ENCODE peak calls at places on chromosomes 4 and X, in five cellular contexts. G is fibroblast of lung; M is brain microvascular endothelial cell; D is foreskin fibroblast; X is activated CD8-positive, alpha-beta T cell treated with anti-CD3 and anti-CD28 coated beads for 36 hours. P is an unnamed sample.

GRCh38 chrX:41634284-41634683 is 54.5 kb upstream of the GPR34 start:
- DNase-seq in G (peak; percentile 53), M (peak; percentile 58), D (peak; percentile 62), X (no peak), P (peak; percentile 39)

GRCh38 chr4:169458575-169458974 is 153.8 kb downstream of the NEK1 start:
- DNase-seq in G (no peak), M (no peak), D (no peak), X (no peak), P (no peak)

GRCh38 chrX:55450259-55450658 is 1.7 kb upstream of the MAGEH1 start:
- DNase-seq in G (no peak), M (no peak), D (no peak), X (no peak), P (peak; percentile 6)

GRCh38 chr4:98283219-98284199 is 22.3 kb downstream of the RAP1GDS1 start:
- DNase-seq in G (peak; percentile 42), M (no peak), D (peak; percentile 4), X (no peak), P (peak; percentile 32)

GRCh38 chrX:134431894-134432293 is 28.1 kb upstream of the HPRT1 start:
- DNase-seq in G (peak; percentile 57), M (peak; percentile 38), D (peak; percentile 49), X (peak; percentile 12), P (peak; percentile 20)

GRCh38 chrX:25144043-25144940 is 128.5 kb upstream of the ARX start:
- DNase-seq in G (peak; percentile 36), M (peak; percentile 49), D (peak; percentile 20), X (peak; percentile 45), P (peak; percentile 61)

GRCh38 chrX:63743596-63743995 is 41.4 kb downstream of the ARHGEF9 start:
- DNase-seq in G (no peak), M (no peak), D (no peak), X (no peak), P (no peak)

GRCh38 chrX:14291626-14292025 is 237.7 kb upstream of the GLRA2 start:
- DNase-seq in G (no peak), M (no peak), D (no peak), X (no peak), P (no peak)

GRCh38 chrX:130529531-130529930 is 127.7 kb downstream of the RBMX2 start:
- DNase-seq in G (no peak), M (no peak), D (no peak), X (no peak), P (no peak)

GRCh38 chr4:163949976-163950601 is 455.6 kb downstream of the TMA16 start:
- DNase-seq in G (no peak), M (no peak), D (no peak), X (no peak), P (no peak)

GRCh38 chr4:126174627-126175026 is 859.9 kb downstream of the FAT4 start:
- DNase-seq in G (no peak), M (no peak), D (no peak), X (no peak), P (no peak)

GRCh38 chrX:154818916-154819770 is 13.9 kb upstream of the MPP1 start:
- DNase-seq in G (no peak), M (no peak), D (no peak), X (no peak), P (peak; percentile 5)

GRCh38 chr4:183211533-183211932 is 108.5 kb downstream of the CLDN22 start:
- DNase-seq in G (no peak), M (no peak), D (no peak), X (no peak), P (no peak)

GRCh38 chrX:103475381-103475780 is 43.9 kb downstream of the RAB40A start:
- DNase-seq in G (peak; percentile 5), M (no peak), D (no peak), X (no peak), P (peak; percentile 13)

GRCh38 chr4:158805628-158806471 is 37.0 kb downstream of the FNIP2 start:
- DNase-seq in G (no peak), M (no peak), D (no peak), X (no peak), P (peak; percentile 60)

GRCh38 chrX:9352683-9353430 is 112.0 kb upstream of the TBL1X start:
- DNase-seq in G (peak; percentile 75), M (peak; percentile 32), D (peak; percentile 60), X (peak; percentile 78), P (peak; percentile 62)

GRCh38 chr4:27154706-27155105 is 294.1 kb downstream of the STIM2 start:
- DNase-seq in G (peak; percentile 96), M (peak; percentile 7), D (no peak), X (no peak), P (peak; percentile 72)

GRCh38 chr4:112857461-112857860 is 192.0 kb upstream of the ANK2 start:
- DNase-seq in G (peak; percentile 94), M (peak; percentile 94), D (peak; percentile 88), X (no peak), P (peak; percentile 75)

GRCh38 chr4:152847376-152847775 is 67.6 kb downstream of the ARFIP1 start:
- DNase-seq in G (no peak), M (no peak), D (no peak), X (no peak), P (no peak)

GRCh38 chrX:149455934-149456333 is 49.2 kb downstream of the IDS start:
- DNase-seq in G (no peak), M (no peak), D (no peak), X (no peak), P (no peak)

GRCh38 chrX:71168134-71168533 is 23.5 kb downstream of the NLGN3 start:
- DNase-seq in G (no peak), M (no peak), D (no peak), X (no peak), P (no peak)

GRCh38 chrX:97314348-97314747 is 430.6 kb downstream of the RPA4 start:
- DNase-seq in G (no peak), M (no peak), D (no peak), X (no peak), P (no peak)

GRCh38 chr4:153553155-153553819 is 87.1 kb downstream of the TMEM131L start:
- DNase-seq in G (peak; percentile 20), M (no peak), D (no peak), X (no peak), P (no peak)

GRCh38 chr4:71262161-71262560 is 76.7 kb upstream of the SLC4A4 start:
- DNase-seq in G (peak; percentile 82), M (peak; percentile 31), D (no peak), X (no peak), P (peak; percentile 73)

GRCh38 chrX:6526564-6526963 is 8.4 kb downstream of the VCX3A start:
- DNase-seq in G (no peak), M (no peak), D (no peak), X (no peak), P (no peak)

GRCh38 chr4:147481577-147482109 is 746 bp downstream of the EDNRA start:
- DNase-seq in G (peak; percentile 38), M (no peak), D (no peak), X (no peak), P (no peak)

GRCh38 chrX:27883468-27884092 is 75.8 kb downstream of the MAGEB10 start:
- DNase-seq in G (peak; percentile 26), M (no peak), D (no peak), X (no peak), P (no peak)

DNA sequence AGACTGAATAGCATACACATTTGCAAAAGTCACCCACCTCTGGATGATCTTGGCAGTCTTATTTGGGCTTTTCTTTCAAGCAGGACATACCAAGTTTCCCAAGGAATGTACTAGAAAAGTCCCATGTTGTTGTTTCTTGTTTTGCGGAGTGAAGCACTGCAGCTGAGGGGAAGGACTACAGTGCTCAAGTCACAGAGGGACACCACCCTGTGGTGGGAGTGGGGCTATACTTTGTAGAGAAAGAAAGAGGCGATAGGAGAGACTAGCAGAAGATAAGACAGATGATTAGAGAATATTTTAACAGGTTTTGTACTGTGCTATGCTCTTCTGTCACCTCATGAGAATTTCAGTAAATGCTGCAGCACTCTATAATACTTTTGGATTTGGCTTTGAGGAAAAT is 280.5 kb upstream of the INTU start:
- DNase-seq in G (no peak), M (no peak), D (no peak), X (no peak), P (no peak)
- TF ChIP-seq CTCF in G (peak; percentile 5), M (peak; percentile 20), D (no peak), X (no peak), P (no peak)

DNA sequence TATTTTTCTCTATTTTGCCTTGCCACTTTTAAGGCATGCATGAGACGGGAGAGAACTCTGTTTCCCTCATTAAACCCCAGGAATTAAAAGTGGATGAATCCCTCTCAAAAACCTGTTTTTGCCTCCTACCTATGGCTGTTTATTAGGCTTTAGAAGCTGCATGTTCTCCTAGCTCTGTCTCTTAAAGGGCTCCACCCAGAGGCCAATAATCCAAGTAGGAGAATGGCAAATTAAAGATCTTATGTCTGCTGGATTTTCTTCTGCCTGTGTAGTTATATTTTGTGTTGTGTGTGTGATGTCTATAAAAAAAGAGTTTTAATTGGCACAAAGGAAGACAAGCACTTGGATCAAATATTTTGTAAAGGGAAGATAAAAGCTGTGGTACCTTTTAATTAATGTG is 32.4 kb downstream of the MAGEC1 start:
- DNase-seq in G (no peak), M (no peak), D (no peak), X (no peak), P (peak; percentile 0)
- TF ChIP-seq CTCF in G (no peak), M (peak; percentile 12), D (no peak), X (no peak), P (no peak)

GRCh38 chrX:56796641-56797395 is 67.8 kb downstream of the NBDY start:
- DNase-seq in G (no peak), M (no peak), D (no peak), X (no peak), P (no peak)

GRCh38 chrX:56800801-56801200 is 71.8 kb downstream of the NBDY start:
- DNase-seq in G (no peak), M (no peak), D (no peak), X (peak; percentile 75), P (peak; percentile 11)

GRCh38 chrX:56797966-56798711 is 69.1 kb downstream of the NBDY start:
- DNase-seq in G (peak; percentile 51), M (no peak), D (peak; percentile 30), X (peak; percentile 44), P (peak; percentile 78)

GRCh38 chrX:56800307-56800706 is 71.3 kb downstream of the NBDY start:
- DNase-seq in G (no peak), M (no peak), D (no peak), X (no peak), P (no peak)

DNA sequence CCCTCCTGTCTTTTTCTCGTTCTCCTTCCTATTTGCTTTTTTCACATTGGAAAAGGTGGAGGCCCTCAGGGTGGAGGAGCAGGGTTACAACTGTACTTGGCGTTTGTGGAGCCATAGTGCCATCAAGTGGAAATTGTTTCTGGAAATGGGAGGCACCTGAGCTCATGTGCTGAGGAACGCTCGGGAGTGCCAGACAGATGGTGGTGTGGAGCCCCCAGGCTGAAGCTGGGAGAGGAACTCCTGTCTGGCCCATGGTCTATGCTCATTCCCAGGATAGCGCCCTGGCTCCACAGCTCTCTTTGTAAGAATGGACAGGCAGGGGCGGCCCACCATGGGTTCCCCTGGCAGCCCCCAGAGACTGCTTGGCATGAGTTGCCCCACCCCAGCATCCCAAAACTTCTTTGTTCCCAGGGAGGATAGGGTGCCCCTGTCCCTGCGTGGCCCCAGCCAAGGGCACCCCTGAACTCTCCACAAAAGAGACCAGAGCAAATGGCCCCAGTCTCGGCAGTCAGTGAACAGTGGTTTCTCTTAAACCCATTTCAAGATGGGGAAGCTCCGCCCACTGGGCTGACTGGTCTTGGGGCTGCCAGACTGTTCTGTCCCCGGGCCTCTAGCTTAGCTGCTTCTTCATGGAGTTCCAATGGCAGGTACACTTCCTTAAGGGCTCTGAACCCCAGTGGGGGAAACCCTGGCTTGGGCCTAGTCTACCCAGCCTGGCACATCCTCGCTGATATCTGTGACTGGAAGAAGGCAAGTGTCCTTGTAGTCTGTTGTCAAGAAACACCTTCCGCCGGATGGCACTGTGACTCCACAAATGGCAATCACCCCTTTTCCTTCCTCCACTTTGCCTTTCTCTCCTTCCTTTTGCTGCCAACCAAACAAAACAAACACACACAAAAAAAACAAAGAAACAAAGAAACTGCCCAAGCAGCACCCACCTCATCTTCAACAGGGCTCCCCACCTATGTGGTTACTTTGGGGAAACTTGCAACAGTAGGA is 70.1 kb downstream of the NBDY start:
- DNase-seq in G (no peak), M (no peak), D (no peak), X (no peak), P (peak; percentile 8)
- TF ChIP-seq CTCF in G (no peak), M (no peak), D (no peak), X (no peak), P (no peak)

GRCh38 chrX:53435997-53436396 is 1.8 kb upstream of the HSD17B10 start:
- DNase-seq in G (peak; percentile 66), M (peak; percentile 53), D (peak; percentile 41), X (peak; percentile 71), P (peak; percentile 65)
- TF ChIP-seq CTCF in G (peak; percentile 58), M (peak; percentile 97), D (peak; percentile 73), X (peak; percentile 62), P (peak; percentile 82)

P was measured in fibroblast of villous mesenchyme.